ENCODE peak calls at places on chromosomes 6 and 20, in six cellular contexts. D is stimulated activated CD4-positive, alpha-beta T cell treated with anti-CD3 and anti-CD28 coated beads, Interleukin-1b, Interleukin-23, amount 100 ng/mL, for 24 hours; M is NAMALWA; H is naive thymus-derived CD4-positive, alpha-beta T cell; N is non-pigmented ciliary epithelial cell; C is hippocampal formation. X is an unnamed sample.
A peak's percentile ranks its signal among the peaks of the same experiment; 100 is the strongest.

GRCh38 chr6:170210026-170210390 is 80.9 kb downstream of the DLL1 start:
- DNase-seq in H (no peak), N (no peak), M (no peak), D (no peak), C (no peak), X (no peak)

GRCh38 chr6:44074383-44075136 is 52.7 kb downstream of the MRPL14 start:
- DNase-seq in D (peak; percentile 46), H (peak; percentile 55), N (no peak), C (no peak), M (peak; percentile 91), X (peak; percentile 81)

GRCh38 chr6:46039646-46040045 is 24.0 kb upstream of the CLIC5 start:
- DNase-seq in C (no peak), M (no peak), H (no peak), N (no peak), D (no peak), X (no peak)

GRCh38 chr6:126937426-126937825 is 181.0 kb upstream of the RSPO3 start:
- DNase-seq in M (no peak), D (no peak), C (no peak), N (no peak), H (no peak), X (peak; percentile 23)

GRCh38 chr6:47165918-47166317 is 123.8 kb upstream of the ADGRF1 start:
- DNase-seq in D (no peak), C (no peak), M (no peak), N (no peak), H (no peak), X (no peak)

GRCh38 chr20:23686046-23686750 is 2.6 kb downstream of the CST4 start:
- DNase-seq in D (no peak), H (no peak), N (no peak), C (no peak), M (no peak), X (no peak)

GRCh38 chr6:106070626-106071025 is 15.5 kb upstream of the PRDM1 start:
- DNase-seq in H (no peak), D (no peak), C (no peak), M (no peak), N (no peak), X (no peak)

GRCh38 chr20:30921286-30922071 is 336.0 kb upstream of the DEFB115 start:
- DNase-seq in H (no peak), N (no peak), C (no peak), D (no peak), M (no peak), X (no peak)

GRCh38 chr6:4849214-4849613 is 73.0 kb downstream of the CDYL start:
- DNase-seq in H (no peak), N (no peak), C (no peak), M (no peak), D (no peak), X (no peak)

GRCh38 chr6:79878142-79878748 is 69.1 kb downstream of the ELOVL4 start:
- DNase-seq in M (no peak), D (no peak), N (no peak), C (no peak), H (no peak), X (no peak)

GRCh38 chr6:84462697-84463096 is 235.3 kb upstream of the CEP162 start:
- DNase-seq in D (no peak), N (no peak), C (no peak), M (no peak), H (no peak), X (no peak)

GRCh38 chr6:9161731-9162130 is 726.4 kb upstream of the SLC35B3 start:
- DNase-seq in C (no peak), D (no peak), H (no peak), M (no peak), N (no peak), X (peak; percentile 75)

GRCh38 chr6:8506123-8506522 is 70.8 kb upstream of the SLC35B3 start:
- DNase-seq in C (no peak), D (no peak), N (no peak), M (no peak), H (no peak), X (no peak)

GRCh38 chr20:36493801-36494114 is 47.6 kb upstream of the MYL9 start:
- DNase-seq in C (no peak), N (peak; percentile 48), M (no peak), H (no peak), D (no peak), X (peak; percentile 40)

GRCh38 chr20:53581444-53582311 is 12.0 kb downstream of the ZNF217 start:
- DNase-seq in C (no peak), N (no peak), M (peak; percentile 58), D (no peak), H (no peak), X (no peak)

GRCh38 chr6:71510057-71510713 is 221.6 kb downstream of the OGFRL1 start:
- DNase-seq in H (no peak), D (no peak), M (peak; percentile 78), N (no peak), C (peak; percentile 9), X (peak; percentile 47)

GRCh38 chr20:43839793-43840199 is 74.9 kb upstream of the TOX2 start:
- DNase-seq in H (no peak), D (no peak), C (no peak), N (no peak), M (no peak), X (no peak)

GRCh38 chr20:19017104-19017690 is 195.2 kb upstream of the SLC24A3 start:
- DNase-seq in N (no peak), D (no peak), H (no peak), C (no peak), M (no peak), X (no peak)

GRCh38 chr6:158396136-158396535 is 83.9 kb downstream of the TULP4 start:
- DNase-seq in M (no peak), D (no peak), N (no peak), H (no peak), C (no peak), X (no peak)